ENCODE peak calls at places on chromosome 14, in four cellular contexts. X is H1, Z is SK-N-SH, T is HCT116. A is an unnamed sample.

GRCh38 chr14:98932436-98933325 is 339.3 kb downstream of the BCL11B start:
- DNase-seq in X (no peak), Z (no peak), T (no peak), A (no peak)

GRCh38 chr14:73227812-73228781 is 9.2 kb upstream of the PAPLN start:
- DNase-seq in T (no peak), X (no peak), Z (peak), A (no peak)

GRCh38 chr14:92646952-92647461 is 101.4 kb downstream of the LGMN start:
- DNase-seq in Z (no peak), T (no peak), X (no peak), A (peak)

GRCh38 chr14:66281036-66281776 is 205.0 kb upstream of the CCDC196 start:
- DNase-seq in Z (no peak), T (no peak), X (no peak), A (no peak)

GRCh38 chr14:99119554-99119953 is 152.4 kb downstream of the BCL11B start:
- DNase-seq in T (no peak), Z (no peak), X (no peak), A (no peak)

GRCh38 chr14:57498035-57498434 is 4.4 kb upstream of the CCDC198 start:
- DNase-seq in Z (no peak), T (no peak), X (no peak), A (no peak)

GRCh38 chr14:31300296-31300695 is 92.7 kb upstream of the HECTD1 start:
- DNase-seq in Z (no peak), X (no peak), T (no peak), A (no peak)

GRCh38 chr14:100586520-100587247 is 533 bp downstream of the BEGAIN start:
- DNase-seq in Z (peak), X (no peak), T (peak), A (peak)

GRCh38 chr14:67944605-67945004 is 125.0 kb downstream of the RAD51B start:
- DNase-seq in T (no peak), X (no peak), Z (no peak), A (peak)

GRCh38 chr14:33218030-33218429 is 279.4 kb downstream of the NPAS3 start:
- DNase-seq in X (no peak), T (no peak), Z (no peak), A (no peak)

GRCh38 chr14:81219821-81220487 is 805 bp downstream of the GTF2A1 start:
- DNase-seq in X (no peak), Z (peak), T (no peak), A (peak)

GRCh38 chr14:75223664-75224154 is 47.3 kb upstream of the TMED10 start:
- DNase-seq in Z (no peak), T (no peak), X (no peak), A (no peak)

GRCh38 chr14:42248131-42248530 is 641.5 kb downstream of the LRFN5 start:
- DNase-seq in Z (no peak), T (no peak), X (no peak), A (no peak)

GRCh38 chr14:34051966-34052657 is 101.2 kb upstream of the EGLN3 start:
- DNase-seq in X (no peak), T (peak), Z (no peak), A (no peak)

GRCh38 chr14:101814869-101815268 is 53.4 kb downstream of the PPP2R5C start:
- DNase-seq in X (no peak), T (no peak), Z (no peak), A (no peak)

GRCh38 chr14:29741909-29742401 is 185.7 kb downstream of the PRKD1 start:
- DNase-seq in T (no peak), Z (no peak), X (no peak), A (no peak)

GRCh38 chr14:63478024-63478423 is 65.2 kb downstream of the PPP2R5E start:
- DNase-seq in T (no peak), Z (no peak), X (no peak), A (no peak)

GRCh38 chr14:34356267-34356660 is 105.8 kb downstream of the SPTSSA start:
- DNase-seq in Z (no peak), T (no peak), X (no peak), A (no peak)

GRCh38 chr14:62117010-62117717 is 354.9 kb downstream of the SNAPC1 start:
- DNase-seq in Z (peak), X (peak), T (no peak), A (peak)

GRCh38 chr14:63986789-63987533 is 134.2 kb downstream of the SYNE2 start:
- DNase-seq in X (no peak), Z (no peak), T (no peak), A (no peak)

GRCh38 chr14:102225386-102225785 is 79.6 kb downstream of the MOK start:
- DNase-seq in Z (no peak), X (no peak), T (no peak), A (no peak)

GRCh38 chr14:101876539-101876938 is 87.8 kb upstream of the DYNC1H1 start:
- DNase-seq in Z (peak), X (no peak), T (no peak), A (no peak)

GRCh38 chr14:101543814-101544213 is 17.5 kb upstream of the DIO3 start:
- DNase-seq in T (no peak), Z (no peak), X (no peak), A (no peak)

GRCh38 chr14:99687284-99688209 is 3.4 kb downstream of the CYP46A1 start:
- DNase-seq in T (peak), Z (no peak), X (no peak), A (peak)

GRCh38 chr14:80850197-80850814 is 91.2 kb downstream of the CEP128 start:
- DNase-seq in X (no peak), T (peak), Z (peak), A (peak)

GRCh38 chr14:102554835-102555819 is 37.3 kb upstream of the RCOR1 start:
- DNase-seq in X (no peak), T (no peak), Z (peak), A (no peak)

GRCh38 chr14:103158688-103159087 is 35.4 kb downstream of the TNFAIP2 start:
- DNase-seq in T (no peak), Z (no peak), X (no peak), A (no peak)

GRCh38 chr14:23704890-23705289 is 68.7 kb downstream of the DHRS2 start:
- DNase-seq in Z (no peak), X (no peak), T (peak), A (no peak)

GRCh38 chr14:101017209-101017608 is 113.7 kb upstream of the RTL1 start:
- DNase-seq in X (no peak), T (no peak), Z (no peak), A (no peak)

GRCh38 chr14:102500190-102500661 is 9.3 kb downstream of the ANKRD9 start:
- DNase-seq in T (no peak), Z (no peak), X (no peak), A (no peak)

GRCh38 chr14:60647837-60648168 is 1.5 kb downstream of the SIX1 start:
- DNase-seq in Z (no peak), T (no peak), X (no peak), A (no peak)

GRCh38 chr14:60648934-60649814 is at the start of gene SIX1:
- DNase-seq in T (peak), X (no peak), Z (peak), A (peak)

GRCh38 chr14:60649815-60650381 is 621 bp upstream of the SIX1 start:
- DNase-seq in T (no peak), X (no peak), Z (no peak), A (peak)

GRCh38 chr14:60647081-60647836 is 2.0 kb downstream of the SIX1 start:
- DNase-seq in X (no peak), T (no peak), Z (no peak), A (peak)

GRCh38 chr14:60648169-60648933 is 926 bp downstream of the SIX1 start:
- DNase-seq in T (no peak), X (no peak), Z (peak), A (peak)
- TF ChIP-seq JUND in T (no peak), X (no peak), Z (no peak), A (no peak)

GRCh38 chr14:56219666-56220413 is 101.6 kb downstream of the PELI2 start:
- DNase-seq in X (no peak), T (no peak), Z (no peak), A (no peak)
- TF ChIP-seq JUND in X (no peak), T (no peak), Z (no peak), A (no peak)

DNA sequence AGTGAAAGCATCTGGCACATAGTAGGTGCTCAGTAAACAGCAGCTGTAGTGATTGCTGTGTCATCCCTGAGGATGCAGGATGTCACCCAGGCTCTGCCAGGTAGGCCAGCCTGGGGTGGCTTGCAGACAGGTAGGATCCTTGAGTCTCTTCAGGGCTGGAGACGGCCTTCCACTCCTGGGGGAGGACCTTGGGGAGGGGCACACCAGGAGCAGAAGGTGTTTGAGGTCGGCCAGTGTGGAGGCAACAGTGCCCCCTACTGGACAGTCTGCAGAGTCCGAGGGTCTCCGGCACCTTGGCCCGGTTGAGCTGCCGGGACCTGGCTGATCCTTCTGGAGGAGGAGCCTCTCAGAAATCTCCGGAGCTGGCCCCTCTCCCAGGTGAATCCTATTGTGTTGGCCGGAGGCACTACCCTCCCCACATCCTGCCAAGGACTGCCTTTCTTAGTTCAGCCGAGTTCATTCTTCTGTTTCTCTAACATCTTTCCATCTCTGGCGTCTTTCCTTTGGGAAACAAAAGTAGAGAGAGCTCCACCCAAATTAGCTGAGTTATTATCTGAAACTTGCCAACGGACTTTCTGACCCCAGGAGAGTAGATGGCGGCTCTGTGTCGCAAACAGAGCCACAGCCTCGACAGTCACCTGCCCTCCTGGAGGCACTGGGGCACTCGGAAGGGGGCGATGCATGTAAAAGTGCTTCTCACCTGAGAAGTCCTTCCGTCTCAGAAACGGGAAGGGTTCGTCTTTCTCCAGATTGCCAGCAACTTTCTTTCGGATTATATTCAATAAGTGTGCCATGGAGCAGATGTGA is 41.9 kb upstream of the CLMN start:
- DNase-seq in X (peak), Z (peak), T (peak), A (no peak)
- TF ChIP-seq JUND in X (no peak), Z (no peak), T (no peak), A (no peak)

GRCh38 chr14:37903561-37904191 is 304.0 kb upstream of the SSTR1 start:
- DNase-seq in T (peak), X (no peak), Z (peak), A (peak)
- TF ChIP-seq JUND in T (no peak), X (no peak), Z (no peak), A (no peak)

GRCh38 chr14:56488306-56488705 is 91.3 kb upstream of the TMEM260 start:
- DNase-seq in T (no peak), Z (no peak), X (no peak), A (no peak)
- TF ChIP-seq JUND in T (no peak), Z (no peak), X (no peak), A (no peak)

GRCh38 chr14:77067632-77068514 is 30.2 kb upstream of the CIPC start:
- DNase-seq in Z (peak), T (peak), X (peak), A (peak)
- TF ChIP-seq JUND in Z (no peak), T (no peak), X (no peak), A (no peak)

DNA sequence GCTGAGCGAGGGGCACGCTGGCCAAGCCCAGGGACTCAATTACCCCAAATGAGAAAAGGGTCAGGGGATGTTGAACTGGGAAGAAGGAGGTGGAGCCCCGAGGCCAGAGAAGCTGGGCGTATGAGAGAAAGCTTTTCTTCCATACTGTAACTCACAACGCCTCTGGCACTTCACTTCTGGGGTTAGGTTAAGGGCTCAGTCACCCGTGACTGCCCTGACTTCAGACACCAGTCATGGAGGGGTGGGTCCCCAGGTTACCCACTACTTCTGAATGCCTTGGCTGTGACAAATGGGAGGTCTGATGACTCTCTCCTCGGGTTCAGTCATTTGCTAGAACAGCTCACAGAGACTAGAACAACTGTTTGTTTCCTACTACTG is 5.5 kb upstream of the GPR132 start:
- DNase-seq in Z (no peak), T (no peak), X (no peak), A (no peak)
- TF ChIP-seq JUND in Z (no peak), T (no peak), X (no peak), A (no peak)

GRCh38 chr14:59120931-59121330 is 67.5 kb upstream of the DAAM1 start:
- DNase-seq in Z (no peak), T (no peak), X (no peak), A (no peak)

GRCh38 chr14:59125156-59125555 is 63.3 kb upstream of the DAAM1 start:
- DNase-seq in T (no peak), Z (no peak), X (no peak), A (no peak)

GRCh38 chr14:59123526-59123925 is 64.9 kb upstream of the DAAM1 start:
- DNase-seq in T (no peak), Z (no peak), X (no peak), A (no peak)

GRCh38 chr14:59126714-59127436 is 61.6 kb upstream of the DAAM1 start:
- DNase-seq in Z (peak), T (peak), X (no peak), A (peak)

DNA sequence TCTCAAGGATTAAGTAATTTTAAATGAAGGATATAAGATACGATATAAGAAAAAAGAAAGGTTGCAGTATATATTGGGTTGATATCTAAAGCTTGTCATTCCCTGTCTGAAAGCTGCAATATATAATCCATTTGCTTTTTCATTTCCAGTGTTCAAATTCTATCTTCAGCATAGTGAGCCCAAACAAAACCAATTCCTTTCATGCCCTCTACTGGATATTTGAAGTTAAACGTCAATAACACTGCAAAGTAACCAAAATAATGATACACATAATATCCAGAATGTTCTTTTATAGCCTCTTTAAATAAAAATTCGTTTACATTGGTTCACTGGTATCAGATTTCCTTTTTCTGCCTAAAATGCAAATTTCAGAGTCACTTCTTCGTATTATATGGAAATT is 64.5 kb upstream of the DAAM1 start:
- DNase-seq in Z (peak), T (no peak), X (no peak), A (peak)
- TF ChIP-seq JUND in Z (no peak), T (no peak), X (no peak), A (no peak)